ENCODE peak calls at places on chromosomes 11 and 22, in five cellular contexts. O is CD8-positive, alpha-beta T cell; B is stomach; E is Panc1; S is neuronal stem cell. M is an unnamed sample.

GRCh38 chr11:126491092-126491491 is 135.6 kb downstream of the ST3GAL4 start:
- DNase-seq in O (no peak), B (no peak), E (no peak), S (no peak), M (no peak)

GRCh38 chr11:61797263-61797944 is 4.7 kb downstream of the FEN1 start:
- DNase-seq in O (peak; percentile 75), B (peak; percentile 83), E (peak; percentile 67), S (peak; percentile 62), M (no peak)

GRCh38 chr11:3123761-3124733 is 41.1 kb downstream of the OSBPL5 start:
- DNase-seq in O (no peak), B (peak; percentile 67), E (peak; percentile 76), S (no peak), M (peak; percentile 97)

GRCh38 chr11:25211635-25212251 is 714.9 kb downstream of the LUZP2 start:
- DNase-seq in O (no peak), B (no peak), E (no peak), S (no peak), M (no peak)

GRCh38 chr11:109150603-109151002 is 271.4 kb upstream of the C11orf87 start:
- DNase-seq in O (no peak), B (no peak), E (no peak), S (peak; percentile 12), M (no peak)

GRCh38 chr11:133078591-133079179 is 453.6 kb downstream of the OPCML start:
- DNase-seq in O (no peak), B (peak; percentile 60), E (no peak), S (peak; percentile 58), M (no peak)

GRCh38 chr11:72225411-72225951 is 914 bp downstream of the INPPL1 start:
- DNase-seq in O (peak; percentile 39), B (no peak), E (no peak), S (no peak), M (no peak)

GRCh38 chr11:76654310-76654851 is 16.2 kb downstream of the LRRC32 start:
- DNase-seq in O (no peak), B (peak; percentile 24), E (no peak), S (no peak), M (no peak)

GRCh38 chr11:78789365-78789764 is 214.7 kb upstream of the NARS2 start:
- DNase-seq in O (no peak), B (no peak), E (no peak), S (no peak), M (no peak)

GRCh38 chr11:128593281-128593680 is 5.9 kb upstream of the ETS1 start:
- DNase-seq in O (no peak), B (no peak), E (no peak), S (peak; percentile 64), M (no peak)

GRCh38 chr11:36233226-36233625 is 56.0 kb downstream of the COMMD9 start:
- DNase-seq in O (no peak), B (no peak), E (no peak), S (no peak), M (no peak)

GRCh38 chr11:16126361-16126760 is 230.0 kb downstream of the SOX6 start:
- DNase-seq in O (no peak), B (no peak), E (no peak), S (no peak), M (no peak)

GRCh38 chr22:38111941-38112355 is 1.5 kb upstream of the BAIAP2L2 start:
- DNase-seq in O (no peak), B (peak; percentile 53), E (no peak), S (no peak), M (no peak)

GRCh38 chr11:84819561-84819960 is 807.6 kb downstream of the DLG2 start:
- DNase-seq in O (no peak), B (no peak), E (no peak), S (peak; percentile 4), M (no peak)

GRCh38 chr11:69321877-69322350 is 28.0 kb downstream of the MYEOV start:
- DNase-seq in O (no peak), B (no peak), E (no peak), S (no peak), M (no peak)

DNA sequence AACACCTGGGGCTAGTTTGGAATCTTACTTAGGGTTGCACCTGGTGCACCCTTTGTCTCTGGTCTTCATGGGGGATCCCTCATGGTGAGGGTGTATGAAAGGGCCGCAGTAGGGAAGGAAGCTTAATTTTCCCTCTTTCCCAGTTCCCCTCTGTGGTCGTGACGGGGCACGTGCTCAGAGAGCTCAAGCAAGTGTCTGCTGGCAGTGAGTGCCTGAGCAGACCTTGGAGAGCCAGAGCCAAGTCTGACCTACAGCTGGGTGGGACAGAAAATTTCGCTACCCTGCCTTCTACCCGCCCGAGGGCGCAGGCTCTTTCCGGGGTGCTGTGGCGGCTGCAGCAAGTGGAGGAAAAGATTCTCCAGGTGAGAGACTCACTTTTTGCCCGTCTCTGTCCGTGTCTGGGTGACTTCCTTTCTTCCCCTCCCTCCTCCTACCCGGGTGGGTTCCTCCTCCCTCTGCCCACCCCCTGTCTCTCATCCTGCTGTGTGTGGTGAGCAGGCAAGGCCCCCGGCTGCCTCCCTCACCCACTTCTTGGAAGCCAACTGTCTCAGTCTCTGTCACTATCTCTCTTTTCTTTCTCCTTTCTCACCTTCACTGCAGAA is 131.8 kb downstream of the MICAL2 start:
- DNase-seq in O (peak; percentile 20), B (no peak), E (no peak), S (no peak), M (no peak)
- H3K4me1 ChIP-seq in O (peaks cover 23% of the 10 kb centered on the region), B (peaks cover 52% of the 10 kb centered on the region), E (no peaks in the 10 kb centered on the region), S (peaks cover 2% of the 10 kb centered on the region), M (peaks cover 97% of the 10 kb centered on the region)

GRCh38 chr22:30315962-30316576 is 10.7 kb downstream of the TBC1D10A start:
- DNase-seq in O (no peak), B (no peak), E (no peak), S (no peak), M (no peak)
- H3K4me1 ChIP-seq in O (peaks cover 97% of the 10 kb centered on the region), B (peaks cover 73% of the 10 kb centered on the region), E (peaks cover 34% of the 10 kb centered on the region), S (peaks cover under 1% of the 10 kb centered on the region), M (peaks cover 99% of the 10 kb centered on the region)

DNA sequence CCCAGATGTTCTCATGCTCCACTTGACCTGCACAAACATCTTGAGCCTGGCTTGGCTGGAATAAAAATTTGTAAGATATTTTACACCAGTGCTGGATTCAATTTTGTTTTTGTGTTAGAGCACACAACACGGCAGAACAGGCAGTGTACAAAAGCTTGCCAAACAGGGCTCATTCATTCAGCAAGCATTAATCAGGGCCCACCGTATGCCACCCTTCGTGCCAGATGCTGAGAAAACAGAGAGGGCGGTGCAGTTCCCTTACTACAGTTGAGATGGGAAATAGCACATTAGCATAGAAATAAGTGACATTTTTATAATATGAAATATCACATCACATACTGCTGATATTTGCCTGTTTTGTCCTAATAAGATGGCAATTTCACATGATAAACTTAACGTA is 133.2 kb upstream of the PARVA start:
- DNase-seq in O (no peak), B (no peak), E (no peak), S (no peak), M (no peak)
- H3K4me1 ChIP-seq in O (peaks cover 23% of the 10 kb centered on the region), B (peaks cover 67% of the 10 kb centered on the region), E (no peaks in the 10 kb centered on the region), S (peaks cover 4% of the 10 kb centered on the region), M (peaks cover 95% of the 10 kb centered on the region)

DNA sequence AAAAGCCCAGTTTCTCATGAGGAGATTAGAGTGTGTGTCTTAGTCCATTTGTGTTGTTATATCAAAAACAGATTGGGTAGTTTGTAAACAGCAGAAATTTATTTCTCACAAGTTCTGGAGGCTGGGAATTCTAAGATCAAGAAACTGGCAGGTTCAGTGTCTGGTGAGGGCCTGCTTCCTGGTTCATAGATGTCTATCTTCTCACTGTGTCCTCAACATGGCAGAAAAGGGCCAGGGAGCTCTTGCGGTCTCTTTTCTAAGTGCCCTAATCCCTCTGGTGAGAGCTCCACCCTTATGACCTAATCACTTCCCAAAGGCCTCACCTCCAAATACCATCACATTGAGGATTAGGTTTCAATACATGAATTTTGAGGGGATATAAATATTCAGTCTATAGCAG is 25.5 kb upstream of the AMOTL1 start:
- DNase-seq in O (no peak), B (no peak), E (no peak), S (no peak), M (no peak)
- H3K4me1 ChIP-seq in O (peaks cover 8% of the 10 kb centered on the region), B (peaks cover 19% of the 10 kb centered on the region), E (peaks cover 49% of the 10 kb centered on the region), S (peaks cover 5% of the 10 kb centered on the region), M (peaks cover 66% of the 10 kb centered on the region)

DNA sequence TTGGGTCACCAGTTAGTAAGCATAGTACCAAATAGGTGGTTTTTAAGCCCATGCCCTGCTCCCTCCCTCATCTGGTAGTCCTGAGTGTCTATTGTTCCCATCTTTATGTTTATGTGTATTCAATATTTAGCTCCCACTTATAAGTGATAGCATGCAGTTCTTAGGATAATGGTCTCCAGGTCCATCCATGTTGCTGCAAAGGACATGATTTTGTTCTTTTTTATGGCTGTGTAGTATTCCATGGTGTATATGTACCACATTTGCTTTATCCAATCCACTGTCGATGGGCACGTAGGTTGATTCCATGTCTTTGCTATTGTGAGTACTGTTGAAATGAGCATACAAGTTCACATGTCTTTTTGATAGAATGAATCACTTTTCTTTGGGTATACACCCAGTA is 18.2 kb upstream of the SYTL2 start:
- DNase-seq in O (no peak), B (no peak), E (no peak), S (no peak), M (no peak)
- H3K4me1 ChIP-seq in O (peaks cover 36% of the 10 kb centered on the region), B (peaks cover 23% of the 10 kb centered on the region), E (peaks cover 52% of the 10 kb centered on the region), S (peaks cover 4% of the 10 kb centered on the region), M (peaks cover 11% of the 10 kb centered on the region)

GRCh38 chr11:48013269-48013901 is 33.0 kb downstream of the PTPRJ start:
- DNase-seq in O (peak; percentile 58), B (peak; percentile 80), E (no peak), S (no peak), M (no peak)

GRCh38 chr11:48011125-48012050 is 31.0 kb downstream of the PTPRJ start:
- DNase-seq in O (no peak), B (no peak), E (no peak), S (no peak), M (no peak)

GRCh38 chr11:48012051-48012391 is 31.7 kb downstream of the PTPRJ start:
- DNase-seq in O (peak; percentile 60), B (no peak), E (no peak), S (no peak), M (no peak)

GRCh38 chr11:48017105-48017874 is 36.9 kb downstream of the PTPRJ start:
- DNase-seq in O (peak; percentile 46), B (no peak), E (no peak), S (no peak), M (no peak)

GRCh38 chr11:48014917-48015316 is 34.6 kb downstream of the PTPRJ start:
- DNase-seq in O (no peak), B (no peak), E (no peak), S (no peak), M (no peak)
- H3K4me1 ChIP-seq in O (peaks cover 88% of the 10 kb centered on the region), B (peaks cover 38% of the 10 kb centered on the region), E (peaks cover 34% of the 10 kb centered on the region), S (peaks cover 24% of the 10 kb centered on the region), M (peaks cover 27% of the 10 kb centered on the region)

DNA sequence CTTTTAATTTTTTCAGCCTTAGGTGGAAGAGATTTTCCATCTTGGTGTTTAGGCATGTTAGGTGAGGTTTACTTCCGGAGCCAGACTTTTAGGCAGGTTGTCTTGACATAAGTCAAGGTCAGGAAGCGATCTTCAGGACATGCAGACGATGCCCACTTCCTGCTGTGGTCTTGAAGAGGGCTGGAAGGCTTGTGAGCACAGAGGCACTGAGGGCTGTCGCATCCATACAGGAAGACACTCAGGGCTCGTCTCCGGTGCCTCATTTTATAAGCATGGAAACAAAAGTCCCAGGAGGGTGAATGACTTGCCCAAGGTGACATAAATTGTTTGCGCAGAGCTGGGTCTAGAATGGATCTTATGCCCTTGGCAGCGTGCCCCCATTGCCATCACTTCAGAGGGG is 30.8 kb downstream of the MARK2 start:
- DNase-seq in O (peak; percentile 40), B (no peak), E (no peak), S (no peak), M (no peak)
- H3K4me1 ChIP-seq in O (peaks cover 94% of the 10 kb centered on the region), B (peaks cover 96% of the 10 kb centered on the region), E (peaks cover 32% of the 10 kb centered on the region), S (peaks cover 12% of the 10 kb centered on the region), M (peaks cover 98% of the 10 kb centered on the region)

GRCh38 chr22:31948002-31948401 is 3.7 kb downstream of the YWHAH start:
- DNase-seq in O (no peak), B (no peak), E (no peak), S (no peak), M (no peak)
- H3K4me1 ChIP-seq in O (peaks cover 16% of the 10 kb centered on the region), B (peaks cover 57% of the 10 kb centered on the region), E (peaks cover 28% of the 10 kb centered on the region), S (peaks cover 6% of the 10 kb centered on the region), M (peaks cover 80% of the 10 kb centered on the region)